ENCODE peak calls at places on chromosomes 4 and X, in seven cellular contexts. One of them, this sample, is unnamed.

GRCh38 chr4:174423257-174423944 is 98.9 kb downstream of the HPGD start:
- DNase-seq in lung: no peak
- DNase-seq in fibroblast of pulmonary artery: peak; percentile 79
- DNase-seq in uterus: peak; percentile 50
- DNase-seq in astrocyte of the spinal cord: peak; percentile 76
- DNase-seq in GM12864: no peak
- DNase-seq in cardiac fibroblast: peak; percentile 76
- DNase-seq in this sample: peak; percentile 23

GRCh38 chr4:4386296-4386735 is 586 bp upstream of the NSG1 start:
- DNase-seq in fibroblast of pulmonary artery: peak; percentile 48
- DNase-seq in lung: no peak
- DNase-seq in cardiac fibroblast: peak; percentile 32
- DNase-seq in astrocyte of the spinal cord: no peak
- DNase-seq in GM12864: no peak
- DNase-seq in uterus: no peak
- DNase-seq in this sample: no peak

GRCh38 chr4:143489116-143489515 is 24.4 kb upstream of the SMARCA5 start:
- DNase-seq in GM12864: no peak
- DNase-seq in cardiac fibroblast: no peak
- DNase-seq in fibroblast of pulmonary artery: no peak
- DNase-seq in lung: no peak
- DNase-seq in astrocyte of the spinal cord: peak; percentile 15
- DNase-seq in uterus: no peak
- DNase-seq in this sample: peak; percentile 35

GRCh38 chr4:122716825-122717448 is 15.6 kb upstream of the BBS12 start:
- DNase-seq in fibroblast of pulmonary artery: peak; percentile 81
- DNase-seq in GM12864: no peak
- DNase-seq in lung: peak; percentile 61
- DNase-seq in astrocyte of the spinal cord: peak; percentile 63
- DNase-seq in cardiac fibroblast: peak; percentile 82
- DNase-seq in uterus: peak; percentile 52
- DNase-seq in this sample: peak; percentile 58

GRCh38 chrX:46268429-46268828 is 276.8 kb downstream of the ZNF674 start:
- DNase-seq in fibroblast of pulmonary artery: peak; percentile 10
- DNase-seq in cardiac fibroblast: peak; percentile 28
- DNase-seq in lung: no peak
- DNase-seq in uterus: no peak
- DNase-seq in astrocyte of the spinal cord: no peak
- DNase-seq in GM12864: no peak
- DNase-seq in this sample: peak; percentile 32

GRCh38 chr4:164481306-164482091 is 272.4 kb upstream of the SMIM31 start:
- DNase-seq in GM12864: no peak
- DNase-seq in astrocyte of the spinal cord: no peak
- DNase-seq in uterus: no peak
- DNase-seq in cardiac fibroblast: no peak
- DNase-seq in fibroblast of pulmonary artery: no peak
- DNase-seq in lung: no peak
- DNase-seq in this sample: no peak

GRCh38 chrX:133838761-133839676 is 146.4 kb downstream of the GPC3 start:
- DNase-seq in GM12864: no peak
- DNase-seq in fibroblast of pulmonary artery: peak; percentile 50
- DNase-seq in cardiac fibroblast: peak; percentile 50
- DNase-seq in uterus: no peak
- DNase-seq in astrocyte of the spinal cord: peak; percentile 45
- DNase-seq in lung: peak; percentile 33
- DNase-seq in this sample: no peak

GRCh38 chrX:106891762-106892161 is 11.4 kb downstream of the RIPPLY1 start:
- DNase-seq in astrocyte of the spinal cord: no peak
- DNase-seq in cardiac fibroblast: no peak
- DNase-seq in GM12864: no peak
- DNase-seq in uterus: no peak
- DNase-seq in lung: no peak
- DNase-seq in fibroblast of pulmonary artery: no peak
- DNase-seq in this sample: no peak

GRCh38 chrX:21374994-21375794 is 976 bp downstream of the CNKSR2 start:
- DNase-seq in GM12864: no peak
- DNase-seq in lung: no peak
- DNase-seq in fibroblast of pulmonary artery: no peak
- DNase-seq in astrocyte of the spinal cord: no peak
- DNase-seq in uterus: no peak
- DNase-seq in cardiac fibroblast: no peak
- DNase-seq in this sample: no peak

GRCh38 chrX:15311119-15311518 is 4.3 kb downstream of the ASB11 start:
- DNase-seq in fibroblast of pulmonary artery: no peak
- DNase-seq in uterus: no peak
- DNase-seq in lung: no peak
- DNase-seq in cardiac fibroblast: no peak
- DNase-seq in GM12864: no peak
- DNase-seq in astrocyte of the spinal cord: no peak
- DNase-seq in this sample: no peak

GRCh38 chr4:7398104-7398423 is 36.7 kb downstream of the PSAPL1 start:
- DNase-seq in astrocyte of the spinal cord: peak; percentile 30
- DNase-seq in fibroblast of pulmonary artery: peak; percentile 3
- DNase-seq in lung: peak; percentile 83
- DNase-seq in GM12864: no peak
- DNase-seq in cardiac fibroblast: peak; percentile 14
- DNase-seq in uterus: no peak
- DNase-seq in this sample: no peak

GRCh38 chr4:156779046-156779445 is 192.6 kb downstream of the PDGFC start:
- DNase-seq in fibroblast of pulmonary artery: peak; percentile 56
- DNase-seq in uterus: peak; percentile 38
- DNase-seq in astrocyte of the spinal cord: peak; percentile 74
- DNase-seq in GM12864: no peak
- DNase-seq in cardiac fibroblast: peak; percentile 44
- DNase-seq in lung: no peak
- DNase-seq in this sample: peak; percentile 25

GRCh38 chr4:128820631-128821119 is 11.2 kb downstream of the JADE1 start:
- DNase-seq in fibroblast of pulmonary artery: no peak
- DNase-seq in GM12864: no peak
- DNase-seq in cardiac fibroblast: no peak
- DNase-seq in astrocyte of the spinal cord: no peak
- DNase-seq in uterus: no peak
- DNase-seq in lung: no peak
- DNase-seq in this sample: no peak

GRCh38 chrX:109590176-109590575 is 34.8 kb downstream of the KCNE5 start:
- DNase-seq in GM12864: no peak
- DNase-seq in cardiac fibroblast: no peak
- DNase-seq in fibroblast of pulmonary artery: no peak
- DNase-seq in uterus: no peak
- DNase-seq in astrocyte of the spinal cord: no peak
- DNase-seq in lung: no peak
- DNase-seq in this sample: no peak

GRCh38 chr4:186707574-186707973 is 16.1 kb downstream of the FAT1 start:
- DNase-seq in cardiac fibroblast: no peak
- DNase-seq in GM12864: no peak
- DNase-seq in fibroblast of pulmonary artery: no peak
- DNase-seq in astrocyte of the spinal cord: no peak
- DNase-seq in lung: no peak
- DNase-seq in uterus: no peak
- DNase-seq in this sample: no peak

GRCh38 chr4:99885063-99885664 is 9.1 kb downstream of the LAMTOR3 start:
- DNase-seq in GM12864: peak; percentile 18
- DNase-seq in cardiac fibroblast: peak; percentile 62
- DNase-seq in uterus: no peak
- DNase-seq in lung: no peak
- DNase-seq in astrocyte of the spinal cord: peak; percentile 59
- DNase-seq in fibroblast of pulmonary artery: peak; percentile 65
- DNase-seq in this sample: peak; percentile 41
- TF ChIP-seq CTCF in GM12864: peak; percentile 47
- TF ChIP-seq CTCF in cardiac fibroblast: peak; percentile 38
- TF ChIP-seq CTCF in uterus: peak; percentile 48
- TF ChIP-seq CTCF in lung: no peak
- TF ChIP-seq CTCF in astrocyte of the spinal cord: peak; percentile 53
- TF ChIP-seq CTCF in fibroblast of pulmonary artery: peak; percentile 53
- TF ChIP-seq CTCF in this sample: peak; percentile 80

DNA sequence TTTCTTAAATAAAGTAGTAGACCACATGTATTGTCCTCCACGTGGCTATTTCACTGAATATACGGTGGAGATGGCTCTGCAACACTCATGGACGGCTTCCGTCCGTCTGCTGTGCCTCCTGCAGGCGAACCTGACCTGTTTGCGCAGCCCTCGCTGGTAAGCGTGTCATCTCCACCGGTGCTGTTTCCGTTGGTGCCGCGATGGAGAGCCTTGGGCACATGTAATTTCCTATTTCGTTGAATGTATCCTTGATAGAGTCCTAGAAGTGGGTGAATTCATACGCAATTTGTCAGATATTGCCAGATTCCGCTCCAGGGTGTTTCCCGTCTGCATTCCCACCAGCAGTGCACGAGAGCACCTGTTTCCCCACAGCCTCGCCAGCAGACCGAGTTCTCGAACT is 48.5 kb downstream of the HTT-AS start:
- DNase-seq in astrocyte of the spinal cord: no peak
- DNase-seq in uterus: no peak
- DNase-seq in cardiac fibroblast: no peak
- DNase-seq in lung: no peak
- DNase-seq in fibroblast of pulmonary artery: no peak
- DNase-seq in GM12864: no peak
- DNase-seq in this sample: no peak
- TF ChIP-seq CTCF in astrocyte of the spinal cord: no peak
- TF ChIP-seq CTCF in uterus: no peak
- TF ChIP-seq CTCF in cardiac fibroblast: no peak
- TF ChIP-seq CTCF in lung: no peak
- TF ChIP-seq CTCF in fibroblast of pulmonary artery: no peak
- TF ChIP-seq CTCF in GM12864: no peak
- TF ChIP-seq CTCF in this sample: no peak

DNA sequence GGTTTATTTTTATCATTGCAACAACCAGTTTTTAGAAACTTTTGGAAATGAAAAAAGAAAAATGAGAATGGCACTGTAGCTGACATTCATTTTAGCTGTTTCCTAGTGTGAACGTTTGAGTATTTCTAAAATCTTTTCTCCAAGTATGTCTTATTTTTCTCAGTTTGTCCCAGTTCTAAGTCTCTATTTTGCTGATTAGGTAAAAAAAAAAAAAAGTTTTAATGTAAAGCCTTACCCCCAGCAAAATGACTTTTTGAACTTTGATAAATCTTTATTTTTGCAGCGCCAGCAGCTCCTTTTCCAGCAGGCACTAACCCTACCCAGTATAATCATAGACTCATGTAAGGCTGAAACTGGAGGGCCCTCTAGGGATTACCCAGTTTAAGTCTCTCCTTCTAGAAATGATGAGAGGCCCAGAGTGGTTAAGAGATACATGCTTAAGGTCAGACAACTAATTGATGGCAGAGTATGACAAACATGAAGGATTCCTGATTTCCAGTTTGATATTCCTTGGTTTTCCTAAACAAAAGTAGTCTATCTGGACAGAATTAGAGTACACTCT is 84.3 kb upstream of the SLC4A4 start:
- DNase-seq in fibroblast of pulmonary artery: no peak
- DNase-seq in astrocyte of the spinal cord: no peak
- DNase-seq in GM12864: no peak
- DNase-seq in cardiac fibroblast: no peak
- DNase-seq in lung: no peak
- DNase-seq in uterus: no peak
- DNase-seq in this sample: no peak
- TF ChIP-seq CTCF in fibroblast of pulmonary artery: no peak
- TF ChIP-seq CTCF in astrocyte of the spinal cord: no peak
- TF ChIP-seq CTCF in GM12864: no peak
- TF ChIP-seq CTCF in cardiac fibroblast: no peak
- TF ChIP-seq CTCF in lung: no peak
- TF ChIP-seq CTCF in uterus: no peak
- TF ChIP-seq CTCF in this sample: no peak

DNA sequence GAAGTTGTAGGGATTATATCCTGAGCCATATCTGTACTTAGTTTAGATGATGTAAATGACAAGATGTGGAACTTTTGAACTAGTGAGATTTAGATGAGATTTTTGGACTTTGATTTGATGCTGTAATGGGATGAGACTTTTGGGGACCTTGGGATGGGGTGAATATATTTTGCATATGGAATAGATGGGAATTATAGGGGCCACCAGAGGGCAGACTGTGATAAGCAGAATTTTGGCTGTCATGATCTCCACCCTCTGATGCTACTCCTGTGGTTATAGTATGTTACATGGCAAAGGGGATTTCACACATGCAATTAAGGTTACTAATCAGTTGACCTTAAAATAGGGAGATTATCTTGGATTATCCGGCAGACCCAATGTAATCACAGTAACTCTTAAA is 214.0 kb upstream of the NHS start:
- DNase-seq in GM12864: no peak
- DNase-seq in cardiac fibroblast: no peak
- DNase-seq in astrocyte of the spinal cord: no peak
- DNase-seq in lung: no peak
- DNase-seq in fibroblast of pulmonary artery: no peak
- DNase-seq in uterus: no peak
- DNase-seq in this sample: no peak
- TF ChIP-seq CTCF in GM12864: no peak
- TF ChIP-seq CTCF in cardiac fibroblast: no peak
- TF ChIP-seq CTCF in astrocyte of the spinal cord: peak; percentile 1
- TF ChIP-seq CTCF in lung: no peak
- TF ChIP-seq CTCF in fibroblast of pulmonary artery: no peak
- TF ChIP-seq CTCF in uterus: no peak
- TF ChIP-seq CTCF in this sample: peak; percentile 50

GRCh38 chrX:39730671-39731389 is 366.9 kb downstream of the BCOR start:
- DNase-seq in astrocyte of the spinal cord: peak; percentile 85
- DNase-seq in GM12864: no peak
- DNase-seq in uterus: peak; percentile 87
- DNase-seq in lung: peak; percentile 48
- DNase-seq in fibroblast of pulmonary artery: peak; percentile 83
- DNase-seq in cardiac fibroblast: peak; percentile 84
- DNase-seq in this sample: peak; percentile 68
- TF ChIP-seq CTCF in astrocyte of the spinal cord: peak; percentile 68
- TF ChIP-seq CTCF in GM12864: peak; percentile 64
- TF ChIP-seq CTCF in uterus: peak; percentile 60
- TF ChIP-seq CTCF in lung: peak; percentile 11
- TF ChIP-seq CTCF in fibroblast of pulmonary artery: peak; percentile 54
- TF ChIP-seq CTCF in cardiac fibroblast: peak; percentile 68
- TF ChIP-seq CTCF in this sample: peak; percentile 76

GRCh38 chrX:8364369-8365141 is 100.1 kb upstream of the VCX3B start:
- DNase-seq in astrocyte of the spinal cord: no peak
- DNase-seq in fibroblast of pulmonary artery: peak; percentile 20
- DNase-seq in lung: no peak
- DNase-seq in uterus: no peak
- DNase-seq in GM12864: no peak
- DNase-seq in cardiac fibroblast: peak; percentile 30
- DNase-seq in this sample: no peak
- TF ChIP-seq CTCF in astrocyte of the spinal cord: peak; percentile 39
- TF ChIP-seq CTCF in fibroblast of pulmonary artery: peak; percentile 43
- TF ChIP-seq CTCF in lung: peak; percentile 0
- TF ChIP-seq CTCF in uterus: no peak
- TF ChIP-seq CTCF in GM12864: no peak
- TF ChIP-seq CTCF in cardiac fibroblast: no peak
- TF ChIP-seq CTCF in this sample: no peak

This sample was measured in HFFc6.